ENCODE peak calls at places on chromosomes 11 and 22, in ten cellular contexts. C is posterior cingulate gyrus; I is stimulated activated CD4-positive, alpha-beta T cell treated with anti-CD3 and anti-CD28 coated beads, Interleukin-12 subunit alpha, Interleukin-12 subunit beta, amount 100 ng/mL, for 4 hours; Z is mammary epithelial cell; N is chondrocyte; Q is ACHN; Y is body of pancreas; D is stromal cell of bone marrow; R is small intestine; E is ELR. S is an unnamed sample.

GRCh38 chr11:126403658-126404057 is 48.2 kb downstream of the ST3GAL4 start:
- DNase-seq in C (no peak), I (no peak), Y (no peak), E (peak), Z (no peak), Q (peak), N (peak), D (no peak), R (no peak), S (no peak)

GRCh38 chr11:120424185-120424969 is 87.2 kb upstream of the GRIK4 start:
- DNase-seq in Q (peak), C (no peak), N (no peak), Z (peak), D (no peak), R (peak), Y (no peak), E (peak), I (no peak), S (no peak)

GRCh38 chr22:19762315-19763140 is 1.9 kb downstream of the TBX1 start:
- DNase-seq in Y (no peak), C (no peak), Z (no peak), R (no peak), E (no peak), I (no peak), Q (no peak), N (no peak), D (no peak), S (no peak)

GRCh38 chr22:40953446-40953845 is 2.3 kb downstream of the RBX1 start:
- DNase-seq in Z (no peak), R (no peak), Q (no peak), I (no peak), N (no peak), E (no peak), Y (no peak), D (no peak), C (no peak), S (no peak)

GRCh38 chr11:69382131-69383128 is 88.5 kb downstream of the MYEOV start:
- DNase-seq in Q (no peak), N (peak), C (no peak), D (no peak), I (no peak), R (peak), Z (no peak), Y (peak), E (no peak), S (peak)

GRCh38 chr11:92477686-92478085 is 253.1 kb downstream of the FAT3 start:
- DNase-seq in C (no peak), N (no peak), D (no peak), R (no peak), I (no peak), E (no peak), Z (no peak), Q (no peak), Y (peak), S (no peak)

GRCh38 chr11:9825315-9825714 is 161.4 kb downstream of the SWAP70 start:
- DNase-seq in Z (peak), I (no peak), C (no peak), E (peak), R (no peak), D (peak), Y (no peak), Q (no peak), N (no peak), S (no peak)

GRCh38 chr22:45878051-45878764 is 98.8 kb downstream of the WNT7B start:
- DNase-seq in Y (peak), R (no peak), D (no peak), I (no peak), Q (no peak), E (no peak), N (peak), Z (no peak), C (no peak), S (no peak)

GRCh38 chr11:117380676-117381075 is 53.0 kb downstream of the CEP164 start:
- DNase-seq in E (no peak), Z (no peak), R (no peak), N (no peak), C (no peak), D (no peak), I (no peak), Q (no peak), Y (no peak), S (no peak)

GRCh38 chr11:27209562-27210005 is 153.4 kb downstream of the CCDC34 start:
- DNase-seq in E (peak), D (peak), Z (peak), I (no peak), C (no peak), Q (peak), Y (no peak), N (no peak), R (no peak), S (no peak)

GRCh38 chr11:3639841-3640240 is 2.0 kb downstream of the ART5 start:
- DNase-seq in R (no peak), Q (no peak), Z (no peak), Y (no peak), C (no peak), N (peak), E (no peak), D (no peak), I (no peak), S (no peak)

S was measured in activated naive CD4-positive, alpha-beta T cell treated with anti-CD3 and anti-CD28 coated beads, Interleukin-2, amount 50 U/mL, for 72 hours.